ENCODE peak calls at places on chromosomes 16 and 17, in four cellular contexts. I is left ventricle myocardium inferior, G is GM13977, E is breast epithelium. U is an unnamed sample.

GRCh38 chr17:6421700-6422604 is 13.0 kb downstream of the AIPL1 start:
- DNase-seq in E (peak; percentile 41), I (peak; percentile 73), G (peak; percentile 85), U (peak; percentile 73)

GRCh38 chr17:29126268-29126923 is 53.8 kb downstream of the MYO18A start:
- DNase-seq in G (no peak), I (no peak), E (no peak), U (no peak)

GRCh38 chr17:74647871-74648672 is 24.5 kb upstream of the CD300E start:
- DNase-seq in I (no peak), E (no peak), G (no peak), U (no peak)

GRCh38 chr17:1593630-1593931 is 31.0 kb upstream of the PITPNA start:
- DNase-seq in G (no peak), I (no peak), E (no peak), U (no peak)

GRCh38 chr17:45370949-45371413 is 54.2 kb upstream of the MAP3K14 start:
- DNase-seq in G (no peak), I (no peak), E (no peak), U (no peak)

GRCh38 chr16:57998484-57998883 is 2.0 kb downstream of the ZNF319 start:
- DNase-seq in E (no peak), G (no peak), I (peak; percentile 46), U (no peak)

GRCh38 chr16:1283296-1283695 is 26.1 kb upstream of the UBE2I start:
- DNase-seq in I (no peak), E (no peak), G (no peak), U (no peak)

GRCh38 chr16:54720259-54720658 is 210.4 kb upstream of the IRX5 start:
- DNase-seq in E (no peak), I (no peak), G (no peak), U (no peak)

GRCh38 chr17:4899341-4900230 is at the start of gene C17orf107:
- DNase-seq in I (peak; percentile 82), G (peak; percentile 94), E (peak; percentile 94), U (no peak)

GRCh38 chr16:81006472-81007311 is at the start of the genes CENPN and CMC2:
- DNase-seq in E (peak; percentile 99), G (peak; percentile 90), I (peak; percentile 99), U (peak; percentile 98)

GRCh38 chr17:76199466-76199865 is 40.8 kb downstream of the RNF157 start:
- DNase-seq in I (no peak), G (no peak), E (no peak), U (no peak)

GRCh38 chr17:75779987-75780889 is 4.4 kb upstream of the UNK start:
- DNase-seq in I (no peak), E (no peak), G (no peak), U (no peak)

GRCh38 chr16:82004651-82005490 is 6.4 kb downstream of the SDR42E1 start:
- DNase-seq in G (no peak), I (peak; percentile 14), E (peak; percentile 25), U (no peak)

GRCh38 chr17:1298616-1299015 is 19.2 kb downstream of the TRARG1 start:
- DNase-seq in I (no peak), G (no peak), E (no peak), U (no peak)

GRCh38 chr17:61426482-61427304 is 25.5 kb upstream of the TBX4 start:
- DNase-seq in G (no peak), E (no peak), I (no peak), U (no peak)

GRCh38 chr16:1964046-1964505 is 550 bp downstream of the RPS2 start:
- DNase-seq in I (no peak), E (no peak), G (no peak), U (peak; percentile 51)

GRCh38 chr17:41680426-41681040 is 8.2 kb upstream of the EIF1 start:
- DNase-seq in G (no peak), E (no peak), I (no peak), U (no peak)

GRCh38 chr17:79182176-79183160 is 107.8 kb downstream of the ENGASE start:
- DNase-seq in G (no peak), E (no peak), I (no peak), U (no peak)

GRCh38 chr16:68642436-68643064 is 2.6 kb upstream of the CDH3 start:
- DNase-seq in I (no peak), E (peak; percentile 59), G (no peak), U (no peak)

GRCh38 chr17:1031711-1032110 is 34.8 kb downstream of the TIMM22 start:
- DNase-seq in G (no peak), I (peak; percentile 83), E (no peak), U (no peak)

GRCh38 chr17:16928406-16929280 is 43.3 kb downstream of the TNFRSF13B start:
- DNase-seq in G (no peak), E (no peak), I (peak; percentile 14), U (no peak)

GRCh38 chr16:23511731-23512130 is 1.4 kb upstream of the GGA2 start:
- DNase-seq in I (no peak), E (no peak), G (no peak), U (no peak)

GRCh38 chr17:39175695-39176093 is 9.7 kb upstream of the ARL5C start:
- DNase-seq in I (no peak), E (no peak), G (no peak), U (no peak)

GRCh38 chr16:27444015-27444414 is 42.0 kb downstream of the IL21R start:
- DNase-seq in E (no peak), I (no peak), G (no peak), U (no peak)

GRCh38 chr16:16108759-16109158 is 114.5 kb downstream of the ABCC6 start:
- DNase-seq in G (no peak), I (no peak), E (no peak), U (no peak)

GRCh38 chr17:45222273-45222993 is 748 bp downstream of the FMNL1 start:
- DNase-seq in I (no peak), E (no peak), G (no peak), U (peak; percentile 62)

GRCh38 chr16:84841787-84842300 is 22.1 kb downstream of the CRISPLD2 start:
- DNase-seq in I (no peak), E (peak; percentile 72), G (no peak), U (no peak)

GRCh38 chr16:84874553-84874952 is 54.8 kb downstream of the CRISPLD2 start:
- DNase-seq in I (no peak), G (no peak), E (no peak), U (no peak)

GRCh38 chr16:76777721-76778120 is 413.3 kb upstream of the MON1B start:
- DNase-seq in I (no peak), E (no peak), G (no peak), U (no peak)

GRCh38 chr16:76784530-76784929 is 406.5 kb upstream of the MON1B start:
- DNase-seq in E (no peak), I (no peak), G (no peak), U (no peak)

DNA sequence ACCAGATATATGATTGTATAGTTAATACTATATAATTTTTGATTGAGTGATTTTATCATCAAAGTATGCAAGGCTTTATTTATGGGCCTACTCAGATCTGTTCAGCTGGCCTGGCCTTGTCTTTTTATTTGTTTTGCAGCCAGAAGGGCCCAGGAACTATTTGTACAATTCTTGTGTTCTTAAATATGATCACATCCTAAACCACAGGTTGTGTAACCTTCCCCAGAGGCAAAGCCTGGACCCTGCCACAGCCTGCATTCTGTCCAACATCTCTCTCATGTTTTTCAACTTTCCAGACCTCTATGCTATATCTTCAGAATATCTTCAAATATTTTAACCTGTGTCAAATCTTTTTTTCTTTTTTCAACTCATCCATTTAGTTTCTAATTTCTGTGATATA is 410.4 kb upstream of the MON1B start:
- DNase-seq in I (no peak), G (no peak), E (no peak), U (no peak)
- TF ChIP-seq CTCF in I (no peak), G (no peak), E (no peak), U (no peak)

GRCh38 chr16:9644258-9644657 is 538.0 kb downstream of the GRIN2A start:
- DNase-seq in E (no peak), I (no peak), G (no peak), U (no peak)
- TF ChIP-seq CTCF in E (no peak), I (no peak), G (no peak), U (no peak)

GRCh38 chr17:36544049-36544319 is 735 bp upstream of the GGNBP2 start:
- DNase-seq in G (peak; percentile 40), I (peak; percentile 35), E (no peak), U (peak; percentile 72)

GRCh38 chr17:36546418-36547093 is 1.8 kb downstream of the GGNBP2 start:
- DNase-seq in G (no peak), I (no peak), E (no peak), U (peak; percentile 52)

GRCh38 chr17:36544320-36545092 is at the start of gene GGNBP2:
- DNase-seq in G (peak; percentile 95), I (peak; percentile 94), E (peak; percentile 81), U (peak; percentile 95)

GRCh38 chr17:36545093-36545464 is 360 bp downstream of the GGNBP2 start:
- DNase-seq in E (no peak), G (no peak), I (no peak), U (no peak)

GRCh38 chr17:36545465-36546417 is 1.0 kb downstream of the GGNBP2 start:
- DNase-seq in E (peak; percentile 97), I (peak; percentile 96), G (peak; percentile 97), U (peak; percentile 96)
- TF ChIP-seq CTCF in E (no peak), I (peak; percentile 29), G (peak; percentile 14), U (no peak)

DNA sequence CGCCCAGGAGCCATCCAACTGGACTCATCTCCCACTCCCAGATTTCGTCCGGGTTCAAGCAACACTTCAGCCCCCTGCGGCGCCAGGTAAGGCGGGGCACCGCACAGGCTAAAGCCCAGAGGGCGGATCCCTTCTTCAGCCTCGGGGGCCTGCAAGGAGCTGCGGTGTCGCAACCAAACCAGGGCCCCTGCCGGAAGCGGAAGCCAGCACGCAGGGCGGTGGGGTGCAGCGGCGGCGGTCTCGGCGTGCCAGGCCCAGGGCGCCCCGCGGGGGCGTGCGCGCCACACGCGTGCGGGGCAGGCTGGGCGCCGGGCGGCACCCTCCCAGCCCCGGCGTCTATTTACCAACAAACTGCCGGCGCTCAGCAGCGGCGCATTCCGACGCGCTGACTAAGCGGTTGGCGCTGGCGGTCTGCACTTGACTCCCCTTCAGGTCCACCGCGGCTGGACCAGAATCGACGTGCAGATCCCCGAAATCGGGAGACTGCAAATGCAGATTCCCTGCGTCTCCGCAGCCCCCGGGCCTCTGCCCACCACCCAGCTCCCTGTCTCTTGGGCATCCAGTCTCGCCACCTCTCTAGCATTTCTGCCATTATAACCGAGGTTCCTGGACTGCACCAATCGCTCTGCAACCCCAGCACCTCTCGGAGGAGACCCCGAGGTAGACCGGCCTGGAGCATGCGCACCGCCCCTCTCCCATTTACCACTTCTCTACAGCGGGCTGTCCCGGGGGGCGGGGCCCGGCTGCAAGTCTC is 433 bp upstream of the DLX4 start:
- DNase-seq in G (peak; percentile 87), E (no peak), I (peak; percentile 46), U (peak; percentile 73)
- TF ChIP-seq CTCF in G (no peak), E (no peak), I (no peak), U (no peak)